ENCODE peak calls at places on chromosomes 16 and 17, in four cellular contexts. F, L, U and J are unnamed samples.

GRCh38 chr16:29665294-29666077 is 2.4 kb downstream of the SPN start:
- DNase-seq in F (no peak), L (no peak), U (no peak), J (no peak)

GRCh38 chr17:4542726-4543191 is 12.4 kb downstream of the MYBBP1A start:
- DNase-seq in F (no peak), L (no peak), U (no peak), J (no peak)

GRCh38 chr16:11313493-11314308 is 31.6 kb upstream of the RMI2 start:
- DNase-seq in F (no peak), L (no peak), U (no peak), J (no peak)

GRCh38 chr16:79169239-79169638 is 431.3 kb downstream of the MAF start:
- DNase-seq in F (peak), L (peak), U (no peak), J (peak)

GRCh38 chr16:4142268-4142667 is 26.0 kb upstream of the ADCY9 start:
- DNase-seq in F (no peak), L (no peak), U (no peak), J (no peak)

GRCh38 chr16:3458852-3459361 is 15.4 kb downstream of the NAA60 start:
- DNase-seq in F (no peak), L (no peak), U (peak), J (peak)

GRCh38 chr17:37392024-37392590 is 14.5 kb downstream of the ACACA start:
- DNase-seq in F (no peak), L (no peak), U (peak), J (peak)

GRCh38 chr16:14362774-14363371 is 267.2 kb downstream of the PARN start:
- DNase-seq in F (no peak), L (no peak), U (peak), J (no peak)

GRCh38 chr16:88406096-88407041 is 23.6 kb downstream of the ZNF469 start:
- DNase-seq in F (no peak), L (no peak), U (no peak), J (no peak)

GRCh38 chr16:11985250-11985649 is 8.7 kb downstream of the SNX29 start:
- DNase-seq in F (no peak), L (no peak), U (no peak), J (peak)

GRCh38 chr16:85433477-85433876 is 179.6 kb upstream of the GSE1 start:
- DNase-seq in F (no peak), L (no peak), U (no peak), J (no peak)

GRCh38 chr16:80580109-80580832 is 39.5 kb downstream of the DYNLRB2 start:
- DNase-seq in F (no peak), L (no peak), U (peak), J (no peak)

GRCh38 chr17:57991537-57991936 is 3.5 kb upstream of the VEZF1 start:
- DNase-seq in F (no peak), L (no peak), U (no peak), J (no peak)

GRCh38 chr17:72477529-72477928 is 356.7 kb downstream of the SOX9 start:
- DNase-seq in F (no peak), L (no peak), U (no peak), J (no peak)

GRCh38 chr17:54180919-54181318 is 358.2 kb downstream of the KIF2B start:
- DNase-seq in F (no peak), L (no peak), U (no peak), J (no peak)

GRCh38 chr17:28737316-28737715 is 6.5 kb upstream of the TRAF4 start:
- DNase-seq in F (no peak), L (no peak), U (no peak), J (no peak)

GRCh38 chr17:27295945-27296344 is 2.0 kb downstream of the WSB1 start:
- DNase-seq in F (no peak), L (no peak), U (no peak), J (no peak)

GRCh38 chr16:48720266-48720665 is 110.3 kb upstream of the N4BP1 start:
- DNase-seq in F (peak), L (peak), U (peak), J (no peak)

GRCh38 chr17:27566673-27567562 is 64.1 kb upstream of the LGALS9 start:
- DNase-seq in F (no peak), L (no peak), U (peak), J (no peak)

GRCh38 chr17:43669971-43670644 is 8.4 kb upstream of the MEOX1 start:
- DNase-seq in F (no peak), L (peak), U (peak), J (no peak)

GRCh38 chr17:17075037-17075755 is 32.9 kb downstream of the MPRIP start:
- DNase-seq in F (no peak), L (no peak), U (peak), J (peak)

GRCh38 chr16:83891742-83892141 is 7.2 kb upstream of the MLYCD start:
- DNase-seq in F (no peak), L (no peak), U (no peak), J (no peak)

GRCh38 chr17:3796110-3796821 is 4.7 kb downstream of the ITGAE start:
- DNase-seq in F (no peak), L (no peak), U (no peak), J (no peak)

GRCh38 chr17:37483311-37484039 is 6.2 kb upstream of the DUSP14 start:
- DNase-seq in F (no peak), L (peak), U (peak), J (peak)

GRCh38 chr17:14205992-14206461 is 30.6 kb downstream of the CDRT15 start:
- DNase-seq in F (no peak), L (no peak), U (no peak), J (no peak)

GRCh38 chr16:70704586-70704985 is 18.7 kb upstream of the MTSS2 start:
- DNase-seq in F (no peak), L (no peak), U (no peak), J (no peak)

GRCh38 chr16:70705056-70705455 is 19.2 kb upstream of the MTSS2 start:
- DNase-seq in F (no peak), L (no peak), U (peak), J (no peak)

GRCh38 chr16:70708381-70709253 is 22.8 kb upstream of the MTSS2 start:
- DNase-seq in F (no peak), L (peak), U (no peak), J (no peak)

GRCh38 chr16:70709457-70709856 is 23.6 kb upstream of the MTSS2 start:
- DNase-seq in F (no peak), L (no peak), U (no peak), J (no peak)

GRCh38 chr16:70706948-70707465 is 21.2 kb upstream of the MTSS2 start:
- DNase-seq in F (no peak), L (no peak), U (peak), J (peak)
- H2BK5ac ChIP-seq in F (no peak), L (no peak), U (peak), J (no peak)

GRCh38 chr17:6137716-6138502 is 67.7 kb downstream of the WSCD1 start:
- DNase-seq in F (no peak), L (no peak), U (no peak), J (no peak)

GRCh38 chr17:6135996-6136395 is 65.8 kb downstream of the WSCD1 start:
- DNase-seq in F (no peak), L (no peak), U (no peak), J (no peak)

GRCh38 chr17:6138761-6139446 is 68.7 kb downstream of the WSCD1 start:
- DNase-seq in F (no peak), L (peak), U (no peak), J (no peak)

GRCh38 chr17:6139447-6139832 is 69.3 kb downstream of the WSCD1 start:
- DNase-seq in F (no peak), L (no peak), U (no peak), J (no peak)

GRCh38 chr17:6140188-6140587 is 70.0 kb downstream of the WSCD1 start:
- DNase-seq in F (no peak), L (no peak), U (no peak), J (no peak)
- H2BK5ac ChIP-seq in F (no peak), L (no peak), U (no peak), J (no peak)

DNA sequence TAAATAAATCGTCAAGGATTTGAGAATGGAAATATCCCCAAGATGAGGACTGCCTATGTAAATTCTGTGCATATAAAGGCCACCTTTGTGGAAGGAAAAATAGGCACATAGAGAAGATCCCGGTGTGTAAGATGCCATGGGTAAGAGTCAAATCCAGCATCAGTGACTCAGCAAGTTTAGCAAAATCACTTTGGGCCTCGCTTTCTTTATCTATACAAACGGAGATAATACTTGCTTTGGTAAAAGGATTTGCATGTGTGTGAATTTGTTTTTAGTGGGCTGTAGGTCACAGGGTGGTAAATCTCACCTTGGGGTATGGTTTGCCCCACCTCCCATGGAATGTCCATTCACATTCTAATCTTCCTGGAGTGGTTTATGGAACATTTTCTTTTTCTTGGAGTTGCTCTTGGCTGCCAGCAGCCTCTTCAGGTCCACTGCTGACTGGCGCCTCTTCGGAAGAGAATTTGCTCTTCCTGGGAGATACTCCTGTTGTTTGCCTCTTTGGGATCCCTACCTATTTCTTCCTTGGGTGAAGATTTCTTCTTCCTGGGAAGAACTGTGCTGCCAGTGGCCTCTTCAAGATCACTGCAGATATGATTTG is 587.6 kb downstream of the CDH11 start:
- DNase-seq in F (no peak), L (peak), U (no peak), J (no peak)
- H2BK5ac ChIP-seq in F (no peak), L (peak), U (no peak), J (no peak)

GRCh38 chr16:58236831-58237230 is 38.9 kb upstream of the CSNK2A2 start:
- DNase-seq in F (peak), L (peak), U (no peak), J (no peak)
- H2BK5ac ChIP-seq in F (no peak), L (peak), U (no peak), J (no peak)

DNA sequence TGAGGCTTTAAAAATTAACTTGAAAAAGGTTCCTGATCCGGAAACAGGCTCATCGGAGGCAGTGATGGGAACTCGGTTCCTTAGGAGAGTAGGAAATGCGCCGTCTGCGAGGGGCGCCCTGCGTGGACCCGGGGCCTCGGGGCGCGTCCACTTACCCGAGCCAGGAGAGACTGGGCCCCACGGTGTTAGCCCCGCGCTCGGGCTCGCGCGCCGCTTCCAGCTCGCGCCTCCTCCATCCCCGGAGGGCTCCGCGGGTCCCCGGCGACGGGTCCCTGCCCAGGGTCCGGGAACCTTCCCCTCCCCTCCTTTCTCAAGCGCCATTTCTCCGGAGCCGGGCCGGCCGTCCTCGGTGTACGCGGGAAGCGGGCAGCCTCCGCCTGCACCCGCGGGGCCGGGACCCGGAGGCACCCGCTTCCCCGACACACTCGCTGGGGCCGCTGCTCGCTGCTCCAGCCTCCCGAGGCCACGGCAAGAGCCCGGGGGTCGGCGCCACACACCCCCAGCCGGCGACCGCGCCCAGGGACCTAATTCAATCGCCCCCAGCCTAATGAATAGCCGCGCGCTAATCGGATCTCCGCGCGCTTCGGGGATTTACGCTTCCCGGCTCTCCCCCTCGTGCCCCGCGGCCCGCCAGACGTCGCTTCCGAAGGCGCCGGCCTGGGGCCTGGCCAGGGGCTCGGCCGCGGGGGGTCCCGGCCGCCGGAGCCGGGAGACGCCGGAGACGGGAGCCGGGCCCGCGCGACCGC is 2.2 kb upstream of the BAHCC1 start:
- DNase-seq in F (no peak), L (peak), U (no peak), J (no peak)
- H2BK5ac ChIP-seq in F (peak), L (no peak), U (peak), J (peak)

DNA sequence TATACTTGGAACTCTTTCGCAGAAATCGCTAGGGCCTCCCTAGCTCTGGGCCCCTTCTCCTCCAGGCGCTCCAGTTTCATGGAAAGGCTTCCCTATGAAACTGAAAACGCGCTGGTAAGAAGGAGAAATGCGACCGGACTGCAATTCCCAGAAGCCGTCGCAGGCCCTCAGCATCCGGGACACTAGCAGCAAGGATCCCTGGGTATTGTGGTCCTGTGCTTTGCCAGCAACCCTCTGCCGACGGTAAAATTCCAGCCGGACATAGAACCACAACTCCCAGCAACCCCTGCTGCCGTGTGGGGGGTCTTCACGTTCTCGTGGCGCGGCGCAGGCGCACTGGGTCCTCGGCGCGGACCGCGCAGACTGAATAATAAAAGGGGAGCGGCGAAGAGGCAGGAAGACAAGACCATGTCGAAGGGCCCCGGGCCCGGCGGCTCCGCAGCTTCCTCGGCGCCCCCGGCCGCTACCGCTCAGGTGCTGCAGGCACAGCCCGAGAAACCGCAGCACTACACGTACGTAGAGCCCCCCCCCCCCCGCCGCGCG is at the start of gene UNK:
- DNase-seq in F (peak), L (peak), U (peak), J (peak)
- H2BK5ac ChIP-seq in F (peak), L (peak), U (peak), J (peak)

DNA sequence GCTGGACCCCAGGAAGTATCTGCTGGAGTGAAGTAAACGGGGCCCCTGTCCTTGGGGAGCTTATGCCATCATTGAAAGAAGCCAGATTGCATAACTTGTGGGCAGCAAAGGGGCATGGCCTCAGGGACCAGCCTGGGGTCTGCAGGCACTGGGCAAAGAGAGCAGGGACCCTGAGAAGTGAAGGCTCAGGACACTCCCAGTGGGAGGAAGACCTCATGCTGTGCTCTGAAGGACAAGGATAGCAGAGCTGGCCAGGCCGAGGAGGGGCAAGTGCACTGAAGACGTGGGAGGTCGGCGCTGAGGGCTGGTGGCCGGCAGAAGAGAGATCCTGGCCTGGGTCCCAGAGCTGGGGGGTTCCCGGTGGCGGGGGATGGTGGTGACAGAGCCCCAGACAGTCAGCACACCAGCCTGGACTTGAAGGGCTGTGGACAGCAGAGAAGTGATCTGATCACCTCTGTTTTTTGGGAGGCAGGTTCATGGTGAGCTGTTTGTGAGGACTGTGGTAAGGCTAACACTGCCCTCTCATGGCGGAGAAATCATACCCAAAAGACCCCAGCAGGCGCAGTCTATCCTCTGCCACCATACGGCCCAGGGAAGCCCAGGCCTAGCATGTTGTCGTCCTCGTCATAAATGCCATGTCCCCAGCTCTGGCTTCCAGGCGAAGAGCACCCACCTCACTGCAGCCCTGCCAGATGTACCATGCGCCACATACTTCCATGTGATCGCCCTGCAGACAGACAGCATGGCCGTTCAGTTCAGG is 7.1 kb upstream of the CNP start:
- DNase-seq in F (peak), L (peak), U (peak), J (peak)
- H2BK5ac ChIP-seq in F (no peak), L (peak), U (no peak), J (peak)

GRCh38 chr17:50279639-50280038 is 5.4 kb downstream of the TMEM92 start:
- DNase-seq in F (no peak), L (no peak), U (no peak), J (no peak)
- H2BK5ac ChIP-seq in F (no peak), L (peak), U (no peak), J (no peak)